ENCODE peak calls at places on chromosomes 6 and 20, in eight cellular contexts. Q is Calu3, U is H9, J is endodermal cell, A is spleen, R is uterus, K is tibial artery, C is dorsolateral prefrontal cortex. D is an unnamed sample.

GRCh38 chr20:17518339-17519052 is 12.7 kb downstream of the BFSP1 start:
- DNase-seq in Q (no peak), U (peak; percentile 57), J (peak; percentile 77), A (no peak), R (no peak), K (no peak), C (peak; percentile 62), D (no peak)

GRCh38 chr20:61370841-61371303 is 118.8 kb downstream of the CDH4 start:
- DNase-seq in Q (no peak), U (no peak), J (no peak), A (peak; percentile 56), R (no peak), K (no peak), C (no peak), D (no peak)

GRCh38 chr6:85771925-85772430 is 129.3 kb upstream of the SYNCRIP start:
- DNase-seq in Q (no peak), U (no peak), J (peak; percentile 51), A (no peak), R (no peak), K (no peak), C (no peak), D (no peak)

GRCh38 chr20:54645445-54646155 is 170.2 kb downstream of the DOK5 start:
- DNase-seq in Q (no peak), U (no peak), J (no peak), A (no peak), R (no peak), K (no peak), C (no peak), D (no peak)

GRCh38 chr6:158796353-158796752 is 22.8 kb downstream of the EZR start:
- DNase-seq in Q (no peak), U (no peak), J (peak; percentile 38), A (no peak), R (no peak), K (no peak), C (no peak), D (no peak)

GRCh38 chr6:79710127-79710526 is 79.0 kb downstream of the SH3BGRL2 start:
- DNase-seq in Q (no peak), U (no peak), J (no peak), A (no peak), R (no peak), K (no peak), C (no peak), D (no peak)

GRCh38 chr6:138464085-138464484 is 35.2 kb downstream of the NHSL1 start:
- DNase-seq in Q (no peak), U (no peak), J (no peak), A (no peak), R (no peak), K (no peak), C (no peak), D (no peak)

GRCh38 chr6:28927856-28928255 is 4.1 kb upstream of the TRIM27 start:
- DNase-seq in Q (no peak), U (no peak), J (no peak), A (no peak), R (no peak), K (no peak), C (no peak), D (no peak)

GRCh38 chr6:50720623-50721022 is 7.3 kb downstream of the TFAP2D start:
- DNase-seq in Q (no peak), U (peak; percentile 73), J (peak; percentile 86), A (no peak), R (no peak), K (no peak), C (no peak), D (peak; percentile 31)

GRCh38 chr20:47127986-47128385 is 228.5 kb downstream of the ZMYND8 start:
- DNase-seq in Q (no peak), U (no peak), J (no peak), A (no peak), R (no peak), K (no peak), C (no peak), D (no peak)

GRCh38 chr20:44203161-44203560 is 7.4 kb downstream of the OSER1 start:
- DNase-seq in Q (no peak), U (no peak), J (no peak), A (no peak), R (no peak), K (no peak), C (no peak), D (no peak)

GRCh38 chr20:8946036-8946926 is 122.6 kb upstream of the PLCB4 start:
- DNase-seq in Q (no peak), U (no peak), J (no peak), A (no peak), R (no peak), K (no peak), C (no peak), D (no peak)

GRCh38 chr6:13765570-13765969 is 48.8 kb downstream of the MCUR1 start:
- DNase-seq in Q (no peak), U (no peak), J (no peak), A (no peak), R (no peak), K (no peak), C (no peak), D (no peak)

GRCh38 chr6:50815436-50816114 is 3.1 kb upstream of the TFAP2B start:
- DNase-seq in Q (no peak), U (no peak), J (no peak), A (no peak), R (no peak), K (no peak), C (no peak), D (peak; percentile 33)

GRCh38 chr20:32977281-32978008 is 26.8 kb downstream of the SUN5 start:
- DNase-seq in Q (no peak), U (no peak), J (peak; percentile 49), A (no peak), R (no peak), K (no peak), C (no peak), D (no peak)

GRCh38 chr6:30722280-30723112 is 2.3 kb downstream of the TUBB start:
- DNase-seq in Q (peak; percentile 90), U (peak; percentile 77), J (peak; percentile 93), A (peak; percentile 95), R (peak; percentile 80), K (peak; percentile 72), C (peak; percentile 83), D (peak; percentile 86)

GRCh38 chr6:81995548-81996289 is 243.2 kb upstream of the TENT5A start:
- DNase-seq in Q (no peak), U (no peak), J (no peak), A (no peak), R (no peak), K (no peak), C (no peak), D (no peak)

GRCh38 chr20:57294558-57294957 is 28.1 kb upstream of the BMP7 start:
- DNase-seq in Q (no peak), U (no peak), J (peak; percentile 61), A (no peak), R (no peak), K (no peak), C (no peak), D (no peak)
- TF ChIP-seq CTCF in Q (no peak), U (no peak), J (no peak), A (no peak), R (no peak), K (no peak), C (no peak), D (no peak)

GRCh38 chr6:53151676-53152075 is 3.0 kb upstream of the GCM1 start:
- DNase-seq in Q (no peak), U (peak; percentile 74), J (peak; percentile 83), A (no peak), R (no peak), K (no peak), C (no peak), D (peak; percentile 18)
- TF ChIP-seq CTCF in Q (no peak), U (peak; percentile 77), J (peak; percentile 75), A (no peak), R (no peak), K (no peak), C (no peak), D (no peak)

GRCh38 chr6:18151801-18152200 is 3.1 kb downstream of the TPMT start:
- DNase-seq in Q (no peak), U (no peak), J (no peak), A (no peak), R (no peak), K (no peak), C (no peak), D (no peak)

GRCh38 chr6:18153311-18153703 is 1.6 kb downstream of the TPMT start:
- DNase-seq in Q (no peak), U (no peak), J (no peak), A (no peak), R (no peak), K (no peak), C (no peak), D (no peak)

GRCh38 chr6:18154507-18155272 is at the start of gene TPMT:
- DNase-seq in Q (peak; percentile 95), U (no peak), J (peak; percentile 100), A (peak; percentile 99), R (peak; percentile 30), K (peak; percentile 38), C (no peak), D (no peak)

GRCh38 chr6:18155273-18155863 is at the start of gene KDM1B:
- DNase-seq in Q (no peak), U (peak; percentile 98), J (no peak), A (peak; percentile 100), R (peak; percentile 98), K (peak; percentile 97), C (peak; percentile 99), D (peak; percentile 97)

DNA sequence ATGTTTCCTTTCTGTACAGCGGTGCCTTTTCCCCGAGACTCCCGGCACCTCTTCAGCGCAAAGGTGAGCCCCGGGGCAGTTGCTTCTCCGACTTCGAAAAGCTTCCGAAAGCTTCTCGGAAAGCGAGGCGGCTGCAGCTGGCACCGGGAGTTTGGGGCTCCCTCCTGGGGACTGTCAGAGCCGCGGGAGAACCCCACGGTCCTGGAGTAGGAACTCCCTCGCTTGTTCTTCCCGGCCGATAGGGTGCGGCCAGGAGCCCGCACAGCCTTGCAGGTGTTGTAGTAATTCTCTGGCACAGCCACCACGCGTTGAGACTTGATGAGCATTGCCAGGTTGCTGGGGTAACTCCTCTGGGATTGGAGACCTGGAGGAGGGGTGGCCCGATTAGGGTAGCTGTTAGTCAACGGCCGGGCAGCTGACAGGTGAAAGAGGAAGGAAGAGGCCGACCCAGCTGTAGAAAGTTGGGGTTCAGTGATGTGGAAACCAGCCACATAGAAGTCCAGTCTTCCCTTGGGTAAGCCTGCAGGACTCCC is 708 bp downstream of the KDM1B start:
- DNase-seq in Q (peak; percentile 68), U (peak; percentile 90), J (peak; percentile 93), A (peak; percentile 92), R (peak; percentile 48), K (peak; percentile 41), C (peak; percentile 74), D (peak; percentile 90)
- TF ChIP-seq CTCF in Q (no peak), U (peak; percentile 60), J (peak; percentile 66), A (no peak), R (no peak), K (no peak), C (no peak), D (peak; percentile 24)

GRCh38 chr20:21027569-21027968 is 78.6 kb downstream of the LINC00237 start:
- DNase-seq in Q (no peak), U (peak; percentile 83), J (peak; percentile 92), A (no peak), R (no peak), K (no peak), C (no peak), D (peak; percentile 56)
- TF ChIP-seq CTCF in Q (no peak), U (peak; percentile 64), J (peak; percentile 74), A (no peak), R (no peak), K (no peak), C (peak; percentile 10), D (peak; percentile 18)

DNA sequence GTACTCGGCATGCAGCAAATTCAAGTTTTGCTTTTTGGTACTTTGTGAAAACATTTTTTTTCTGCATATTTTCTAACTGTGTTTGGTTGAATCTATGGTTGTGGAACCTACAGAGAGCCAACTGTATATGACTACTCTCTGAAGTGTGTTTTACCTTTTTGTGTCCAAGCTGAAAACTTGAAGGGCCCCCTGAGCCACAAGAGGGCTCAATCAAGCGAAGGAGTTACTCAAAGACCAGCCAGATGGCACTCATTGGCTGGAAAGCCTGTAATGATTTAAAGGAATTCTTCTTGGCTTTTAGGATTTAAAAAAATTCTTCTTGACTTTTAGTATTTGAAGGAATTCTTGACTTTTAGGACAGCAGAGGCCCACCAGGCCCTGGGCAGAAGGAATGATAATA is 27.0 kb upstream of the ECI2 start:
- DNase-seq in Q (no peak), U (no peak), J (no peak), A (no peak), R (no peak), K (no peak), C (no peak), D (no peak)
- TF ChIP-seq CTCF in Q (no peak), U (peak; percentile 32), J (peak; percentile 52), A (no peak), R (no peak), K (no peak), C (no peak), D (no peak)

D was measured in MCF 10A.